ENCODE peak calls at places on chromosomes 12 and 14, in four cellular contexts. D is GM12878, A is HepG2, K is K562. P is an unnamed sample.

GRCh38 chr14:63893701-63894458 is 41.1 kb downstream of the SYNE2 start:
- DNase-seq in D (no peak), K (no peak), A (no peak), P (no peak)

GRCh38 chr12:101238806-101239329 is 28.8 kb upstream of the SLC5A8 start:
- DNase-seq in K (no peak), A (no peak), D (no peak), P (no peak)

GRCh38 chr14:50559990-50560928 is at the start of gene ATL1:
- DNase-seq in K (peak; percentile 53), D (no peak), A (no peak), P (peak; percentile 66)

GRCh38 chr14:102201369-102201748 is 61.7 kb downstream of the WDR20 start:
- DNase-seq in K (no peak), D (peak; percentile 41), A (no peak), P (no peak)

GRCh38 chr12:89880695-89881350 is 172.2 kb upstream of the ATP2B1 start:
- DNase-seq in D (peak; percentile 91), K (no peak), A (no peak), P (no peak)

GRCh38 chr12:92827836-92828431 is 101.2 kb downstream of the EEA1 start:
- DNase-seq in K (peak; percentile 20), D (peak; percentile 12), A (peak; percentile 46), P (peak; percentile 45)

GRCh38 chr14:68667313-68667791 is 125.5 kb downstream of the ZFP36L1 start:
- DNase-seq in A (no peak), K (no peak), D (no peak), P (no peak)

GRCh38 chr14:104221636-104222375 is 83.4 kb downstream of the KIF26A start:
- DNase-seq in A (no peak), D (no peak), K (no peak), P (no peak)

GRCh38 chr12:25692115-25693035 is 139.3 kb upstream of the LMNTD1 start:
- DNase-seq in K (no peak), D (no peak), A (no peak), P (peak; percentile 69)

DNA sequence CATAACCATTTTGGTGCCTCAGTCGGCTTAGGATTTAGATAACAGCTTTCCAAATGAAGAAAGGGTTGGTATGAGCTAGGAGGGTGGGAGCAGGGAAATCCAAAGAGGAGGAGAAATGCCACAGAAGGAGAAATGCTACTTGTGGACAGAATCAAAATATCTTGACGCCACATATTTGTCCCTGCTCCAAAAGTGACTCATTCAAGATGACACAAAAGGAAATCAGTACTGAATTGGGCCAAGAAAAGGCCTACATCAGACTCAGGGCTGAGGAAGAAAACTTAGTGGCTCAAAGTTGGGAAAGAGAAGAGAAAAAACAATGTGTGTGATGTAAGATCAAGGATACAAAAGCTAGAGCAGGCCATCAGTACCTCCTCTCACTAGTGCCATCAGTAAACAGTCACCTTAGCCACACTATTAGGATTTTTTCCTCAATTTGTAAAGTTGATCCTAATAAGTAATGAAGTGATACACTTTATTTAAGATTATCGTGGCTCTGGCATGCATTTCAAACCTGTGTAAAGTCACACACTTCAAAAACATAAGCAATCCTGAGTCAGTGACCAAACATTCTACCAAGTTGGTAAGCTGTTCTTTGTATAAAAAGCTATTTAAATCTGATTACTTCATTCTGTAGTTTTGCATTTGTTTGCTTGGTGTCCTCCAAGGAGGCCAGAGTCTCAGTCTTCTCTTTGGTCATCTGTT is 52.5 kb upstream of the VPS33A start:
- DNase-seq in D (no peak), A (no peak), K (no peak), P (no peak)
- TF ChIP-seq SP1 in D (no peak), A (no peak), K (no peak), P (no peak)

DNA sequence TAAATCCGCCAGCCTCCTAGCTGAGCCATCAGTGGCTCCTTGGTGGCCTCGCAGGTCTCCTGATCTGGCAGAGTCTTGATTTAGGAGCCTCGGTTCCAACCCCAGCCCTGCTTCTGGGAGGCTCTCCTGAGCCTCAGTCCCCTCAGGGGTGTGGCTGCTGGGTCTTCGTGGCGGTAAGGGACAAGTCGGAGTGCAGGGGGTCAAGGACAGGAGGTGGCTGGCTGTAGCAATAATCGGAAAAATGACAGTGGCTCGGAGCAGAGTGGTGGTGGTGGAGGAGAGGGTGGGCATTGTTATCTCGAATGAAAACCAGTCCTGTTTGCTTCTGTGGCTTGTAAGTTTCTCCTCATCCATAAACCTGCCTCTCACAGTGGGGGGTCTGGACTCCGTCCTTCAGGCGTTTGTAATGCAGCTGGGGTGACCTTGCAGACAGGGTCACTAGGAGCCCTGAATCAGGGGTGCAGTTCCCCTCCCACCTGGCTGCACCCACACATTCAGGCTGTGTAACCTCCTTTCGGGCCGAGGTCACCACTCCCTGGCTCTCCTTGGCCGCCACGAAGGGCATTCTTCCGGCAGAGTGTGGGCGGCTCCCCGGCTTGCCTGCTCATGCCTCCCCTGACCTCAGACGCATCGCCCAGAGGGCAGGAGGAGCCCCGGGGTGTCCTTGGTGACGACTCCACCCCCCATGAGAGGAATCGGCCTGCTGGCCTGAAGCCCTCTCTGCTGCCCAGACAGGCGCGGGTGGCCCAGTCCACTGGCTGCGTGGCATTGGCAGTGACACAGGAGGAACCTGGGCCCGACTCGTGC is 8.1 kb downstream of the BCL7A start:
- DNase-seq in D (no peak), A (no peak), K (peak; percentile 29), P (no peak)
- TF ChIP-seq FOXK2 in D (no peak), A (no peak), K (no peak), P (no peak)

DNA sequence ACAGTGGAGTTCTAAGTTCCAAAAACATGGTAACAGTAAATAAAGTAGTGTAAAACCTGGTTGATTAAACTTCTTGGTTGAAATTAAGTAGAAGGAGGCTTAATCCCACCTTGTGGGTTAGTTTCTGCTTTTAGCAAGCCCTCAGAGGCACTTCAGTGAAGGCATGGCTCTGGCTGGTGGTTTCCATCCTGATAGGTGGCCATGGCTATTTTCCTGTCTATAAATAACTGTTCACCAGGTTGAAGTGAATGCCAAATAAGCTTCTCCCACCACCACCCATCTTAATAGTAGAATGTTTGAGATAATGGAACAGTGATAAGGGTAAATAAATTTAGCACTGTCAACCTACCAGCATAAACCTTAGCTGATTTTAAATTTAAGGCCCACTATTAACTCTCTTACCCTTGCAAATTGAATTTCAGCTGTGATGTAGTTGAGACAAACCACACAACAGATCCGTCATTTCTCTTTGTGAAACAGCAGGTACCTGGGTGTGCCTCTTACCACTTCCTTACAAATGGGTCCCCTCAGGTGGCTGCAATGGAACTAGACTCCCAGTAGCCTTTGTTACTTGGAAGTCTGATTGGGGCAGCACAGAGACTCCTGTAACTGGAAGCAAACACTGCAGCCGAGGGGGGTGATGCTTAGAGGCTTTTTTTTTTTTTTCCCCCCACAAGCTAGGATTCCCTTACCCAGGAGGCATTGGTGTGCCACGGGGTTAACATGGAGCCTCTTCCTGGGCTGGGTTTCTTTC is 41.4 kb downstream of the DAAM1 start:
- DNase-seq in A (no peak), D (no peak), K (no peak), P (no peak)
- TF ChIP-seq BHLHE40 in A (no peak), D (no peak), K (no peak), P (no peak)

GRCh38 chr12:8123124-8123888 is at the start of gene CLEC4A:
- DNase-seq in K (no peak), D (no peak), A (no peak), P (no peak)

GRCh38 chr12:8127138-8127537 is 3.7 kb downstream of the CLEC4A start:
- DNase-seq in K (no peak), D (no peak), A (no peak), P (no peak)
- TF ChIP-seq SP1 in K (no peak), D (no peak), A (no peak), P (no peak)